ENCODE peak calls at places on chromosomes 12 and 14, in four cellular contexts. One of them, this sample, is unnamed.

GRCh38 chr12:92362785-92363184 is 217.1 kb upstream of the BTG1 start:
- DNase-seq in tibial artery: no peak
- DNase-seq in hypothalamus: no peak
- DNase-seq in lung microvascular endothelial cell: no peak
- DNase-seq in this sample: no peak

GRCh38 chr12:96289067-96289466 is 94.9 kb downstream of the ELK3 start:
- DNase-seq in tibial artery: no peak
- DNase-seq in lung microvascular endothelial cell: no peak
- DNase-seq in hypothalamus: no peak
- DNase-seq in this sample: no peak

GRCh38 chr12:93785262-93786010 is 108.3 kb downstream of the CRADD start:
- DNase-seq in hypothalamus: no peak
- DNase-seq in tibial artery: peak; percentile 73
- DNase-seq in lung microvascular endothelial cell: peak; percentile 98
- DNase-seq in this sample: no peak

GRCh38 chr12:71476513-71476912 is 36.9 kb downstream of the LGR5 start:
- DNase-seq in hypothalamus: no peak
- DNase-seq in tibial artery: peak; percentile 41
- DNase-seq in lung microvascular endothelial cell: no peak
- DNase-seq in this sample: no peak

GRCh38 chr14:33675415-33676130 is 275.3 kb downstream of the EGLN3 start:
- DNase-seq in lung microvascular endothelial cell: no peak
- DNase-seq in hypothalamus: no peak
- DNase-seq in tibial artery: no peak
- DNase-seq in this sample: no peak

GRCh38 chr12:2076196-2076570 is 23.4 kb downstream of the CACNA1C start:
- DNase-seq in tibial artery: no peak
- DNase-seq in lung microvascular endothelial cell: no peak
- DNase-seq in hypothalamus: no peak
- DNase-seq in this sample: no peak

GRCh38 chr12:1595026-1595561 is 713 bp upstream of the FBXL14 start:
- DNase-seq in tibial artery: no peak
- DNase-seq in hypothalamus: no peak
- DNase-seq in lung microvascular endothelial cell: no peak
- DNase-seq in this sample: no peak

GRCh38 chr14:59629384-59630158 is 53.0 kb upstream of the CCDC175 start:
- DNase-seq in hypothalamus: no peak
- DNase-seq in tibial artery: no peak
- DNase-seq in lung microvascular endothelial cell: no peak
- DNase-seq in this sample: no peak

GRCh38 chr14:29806124-29806517 is 121.5 kb downstream of the PRKD1 start:
- DNase-seq in lung microvascular endothelial cell: no peak
- DNase-seq in hypothalamus: no peak
- DNase-seq in tibial artery: no peak
- DNase-seq in this sample: no peak

GRCh38 chr12:49058366-49059062 is 2.1 kb downstream of the KMT2D start:
- DNase-seq in lung microvascular endothelial cell: no peak
- DNase-seq in hypothalamus: no peak
- DNase-seq in tibial artery: no peak
- DNase-seq in this sample: no peak

GRCh38 chr12:12599750-12600643 is 11.7 kb upstream of the CREBL2 start:
- DNase-seq in hypothalamus: no peak
- DNase-seq in lung microvascular endothelial cell: no peak
- DNase-seq in tibial artery: no peak
- DNase-seq in this sample: no peak

GRCh38 chr14:73250317-73250713 is 13.0 kb downstream of the PAPLN start:
- DNase-seq in lung microvascular endothelial cell: no peak
- DNase-seq in hypothalamus: no peak
- DNase-seq in tibial artery: no peak
- DNase-seq in this sample: no peak

GRCh38 chr14:23284654-23285529 is 1.0 kb downstream of the HOMEZ start:
- DNase-seq in lung microvascular endothelial cell: peak; percentile 28
- DNase-seq in tibial artery: no peak
- DNase-seq in hypothalamus: no peak
- DNase-seq in this sample: no peak

GRCh38 chr12:1796515-1797010 is 23.8 kb upstream of the LRTM2 start:
- DNase-seq in tibial artery: no peak
- DNase-seq in hypothalamus: no peak
- DNase-seq in lung microvascular endothelial cell: no peak
- DNase-seq in this sample: no peak

GRCh38 chr12:93244514-93245077 is 133.1 kb upstream of the NUDT4 start:
- DNase-seq in tibial artery: no peak
- DNase-seq in hypothalamus: no peak
- DNase-seq in lung microvascular endothelial cell: no peak
- DNase-seq in this sample: no peak